ENCODE peak calls at places on chromosomes 3 and 15, in six cellular contexts. U, L, B, N, K and O are unnamed samples. For H3K9me3 and H3K27me3, the result is how much of the 10 kb centered on the place peaks cover.

GRCh38 chr3:145882416-145882815 is 278.6 kb downstream of the PLOD2 start:
- DNase-seq in K (no peak), U (no peak), L (no peak), N (no peak), B (peak), O (no peak)

GRCh38 chr15:57235865-57236264 is 140.4 kb upstream of the CGNL1 start:
- DNase-seq in N (no peak), K (peak), L (no peak), B (peak), U (no peak), O (peak)

GRCh38 chr3:4656059-4656458 is 162.9 kb downstream of the ITPR1 start:
- DNase-seq in K (peak), L (peak), U (peak), N (peak), B (peak), O (peak)

GRCh38 chr3:53109190-53109589 is 21.0 kb downstream of the RFT1 start:
- DNase-seq in N (no peak), U (no peak), L (no peak), B (peak), K (no peak), O (no peak)

GRCh38 chr15:67433495-67434099 is 87.3 kb upstream of the C15orf61 start:
- DNase-seq in U (peak), B (peak), N (peak), L (peak), K (peak), O (peak)

GRCh38 chr15:40875996-40876740 is 2.1 kb upstream of the RHOV start:
- DNase-seq in B (no peak), L (no peak), U (peak), N (no peak), K (no peak), O (no peak)

GRCh38 chr15:43796566-43796965 is 3.5 kb downstream of the SERINC4 start:
- DNase-seq in K (no peak), B (no peak), U (no peak), L (no peak), N (no peak), O (no peak)

GRCh38 chr3:65445573-65446204 is 593.0 kb downstream of the MAGI1 start:
- DNase-seq in L (no peak), B (no peak), N (no peak), K (no peak), U (no peak), O (no peak)

GRCh38 chr3:128610671-128611070 is 39.9 kb downstream of the RPN1 start:
- DNase-seq in B (no peak), L (no peak), K (no peak), N (no peak), U (no peak), O (no peak)

GRCh38 chr15:39287322-39288195 is 293.3 kb upstream of the THBS1 start:
- DNase-seq in L (no peak), N (no peak), K (no peak), B (peak), U (no peak), O (no peak)

GRCh38 chr3:186772886-186773417 is 10.4 kb upstream of the EIF4A2 start:
- DNase-seq in N (peak), U (peak), K (peak), B (peak), L (no peak), O (no peak)

GRCh38 chr15:98663606-98664005 is 15.3 kb downstream of the IGF1R start:
- DNase-seq in B (no peak), N (no peak), L (no peak), K (no peak), U (no peak), O (no peak)

GRCh38 chr3:155853214-155854146 is 747 bp downstream of the SLC33A1 start:
- DNase-seq in L (no peak), K (peak), N (peak), U (peak), B (peak), O (peak)

GRCh38 chr3:101574388-101575156 is 592 bp downstream of the PCNP start:
- DNase-seq in U (peak), B (peak), L (no peak), N (peak), K (peak), O (peak)

GRCh38 chr3:158103956-158104338 is 2.3 kb downstream of the SHOX2 start:
- DNase-seq in B (no peak), N (no peak), U (no peak), K (no peak), L (no peak), O (peak)

DNA sequence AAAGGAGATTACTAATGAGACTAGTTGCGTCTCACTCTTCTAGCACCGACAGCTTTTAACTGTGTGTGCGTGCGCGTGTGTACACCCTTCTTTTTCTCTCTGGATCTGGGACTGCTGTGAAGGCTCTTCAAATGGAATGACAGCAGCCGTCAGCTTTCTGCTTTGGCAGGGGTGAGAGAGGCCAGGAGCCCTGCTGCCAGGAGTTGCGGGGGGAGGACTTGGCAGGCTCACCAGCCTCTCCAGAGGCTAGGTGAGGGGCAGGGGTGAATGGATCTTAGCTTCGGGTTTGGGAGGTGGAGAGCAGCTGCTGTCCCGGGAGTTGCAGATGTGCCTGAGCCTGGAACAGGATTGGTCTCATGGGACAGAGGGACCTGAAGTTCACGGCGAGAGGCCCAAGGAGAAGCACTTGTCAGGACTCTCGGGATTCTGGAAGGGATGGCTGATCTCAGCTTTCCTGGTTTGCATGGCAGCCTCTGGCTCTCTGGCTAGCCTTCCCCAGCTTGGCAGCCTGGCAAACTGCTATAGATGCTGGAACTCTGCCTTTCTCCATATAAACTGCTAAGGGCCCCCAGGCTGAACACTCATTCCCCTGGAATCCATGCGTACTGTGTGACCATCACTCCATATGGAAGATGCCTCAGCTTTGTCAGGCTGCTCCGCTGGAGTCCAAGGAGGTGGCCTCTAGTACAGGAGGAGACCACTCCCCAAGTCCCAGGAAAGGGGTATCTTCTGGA is 16.6 kb downstream of the TEX264 start:
- DNase-seq in U (no peak), K (no peak), L (no peak), B (peak), N (peak), O (no peak)
- H3K4me3 ChIP-seq in U (no peak), K (no peak), L (no peak), B (no peak), N (peak), O (no peak)

GRCh38 chr3:44499149-44499898 is 21.9 kb upstream of the ZNF445 start:
- DNase-seq in B (no peak), N (no peak), L (no peak), K (no peak), U (no peak), O (no peak)
- H3K9me3 ChIP-seq in B (under half), N (half or more), L (under half), K (under half), U (under half), O (under half)

GRCh38 chr15:78399081-78399480 is 38.9 kb upstream of the IREB2 start:
- DNase-seq in B (no peak), U (no peak), K (no peak), L (no peak), N (no peak), O (no peak)
- H3K27me3 ChIP-seq in B (under half), U (under half), K (under half), L (under half), N (half or more), O (under half)

GRCh38 chr15:55574096-55574495 is 14.0 kb downstream of the PYGO1 start:
- DNase-seq in K (no peak), B (no peak), U (no peak), L (no peak), N (no peak), O (no peak)
- H3K4me3 ChIP-seq in K (no peak), B (no peak), U (no peak), L (no peak), N (no peak), O (no peak)

DNA sequence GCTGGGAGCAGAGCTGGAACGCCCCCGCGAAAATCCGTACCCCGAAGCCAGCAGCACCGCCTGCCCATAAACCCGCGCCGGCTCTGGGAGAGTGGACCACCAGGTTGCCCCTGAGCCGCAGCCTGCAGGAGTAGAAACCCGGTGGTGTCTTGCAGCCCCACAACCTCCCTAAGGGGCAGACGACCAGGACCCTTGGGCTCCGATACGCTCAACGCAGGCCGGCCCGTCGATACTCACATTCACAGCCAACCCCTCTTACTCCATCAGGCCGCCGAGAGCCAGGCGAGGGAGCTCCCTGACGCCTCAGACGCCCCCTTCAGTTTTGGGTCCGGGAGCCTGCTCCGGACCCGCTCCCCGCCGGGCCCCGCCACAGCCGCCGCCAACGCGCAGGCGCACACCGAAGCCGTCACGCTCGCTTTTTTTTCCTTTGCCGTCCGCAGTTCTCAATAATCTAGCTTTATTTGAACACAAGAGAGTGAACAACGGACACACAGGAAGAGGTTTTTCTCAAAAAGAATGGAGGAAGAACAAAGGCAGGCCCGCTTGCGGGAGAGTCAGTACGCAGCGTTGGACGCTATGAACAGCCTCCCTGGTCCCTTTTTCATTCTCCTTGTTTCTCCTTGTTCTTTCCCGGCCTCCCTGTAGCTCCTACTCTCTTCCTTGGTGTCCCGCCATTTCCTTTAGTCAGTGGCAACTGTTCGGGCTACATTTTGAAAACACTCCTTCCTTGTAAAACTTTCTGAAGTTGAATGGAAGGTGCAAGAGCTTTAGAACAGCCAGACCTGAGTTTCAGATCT is at the start of gene ZNF106:
- DNase-seq in B (peak), U (peak), N (peak), K (peak), L (peak), O (peak)
- H3K9me3 ChIP-seq in B (under half), U (under half), N (under half), K (under half), L (under half), O (under half)

DNA sequence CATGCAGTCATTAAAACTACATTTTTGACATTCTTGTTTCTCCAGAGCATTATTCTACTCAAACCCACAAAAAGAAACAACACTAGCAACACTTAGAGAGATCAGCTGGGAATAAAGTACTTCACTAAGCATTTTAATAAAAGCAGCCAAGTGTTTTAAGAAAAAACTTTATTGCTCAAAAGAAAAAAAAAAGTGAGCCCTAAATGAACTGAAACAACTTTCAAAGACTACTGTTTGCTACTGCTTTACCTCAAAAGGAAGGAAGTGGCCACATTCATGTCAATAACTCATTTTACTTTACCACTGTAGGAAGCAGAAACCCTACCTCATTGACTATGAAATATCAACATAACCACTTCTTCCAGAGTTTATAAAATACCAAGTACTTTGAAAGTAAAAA is 91.3 kb downstream of the UACA start:
- DNase-seq in K (no peak), N (no peak), L (no peak), U (no peak), B (peak), O (no peak)
- H3K27me3 ChIP-seq in K (under half), N (under half), L (under half), U (under half), B (under half), O (under half)